ENCODE peak calls at places on chromosomes 5 and 9, in four cellular contexts. One of them, this sample, is unnamed.

GRCh38 chr9:97864396-97864795 is 11.4 kb downstream of the FOXE1 start:
- DNase-seq in sigmoid colon: no peak
- DNase-seq in cardiac muscle cell: no peak
- DNase-seq in dorsolateral prefrontal cortex: no peak
- DNase-seq in this sample: no peak

GRCh38 chr9:137613738-137614523 is 4.9 kb upstream of the EHMT1 start:
- DNase-seq in dorsolateral prefrontal cortex: no peak
- DNase-seq in sigmoid colon: no peak
- DNase-seq in cardiac muscle cell: no peak
- DNase-seq in this sample: no peak

GRCh38 chr5:55363861-55364260 is 56.1 kb downstream of the MTREX start:
- DNase-seq in sigmoid colon: no peak
- DNase-seq in cardiac muscle cell: peak
- DNase-seq in dorsolateral prefrontal cortex: no peak
- DNase-seq in this sample: no peak

GRCh38 chr9:134403682-134404301 is 77.5 kb downstream of the RXRA start:
- DNase-seq in cardiac muscle cell: peak
- DNase-seq in sigmoid colon: peak
- DNase-seq in dorsolateral prefrontal cortex: peak
- DNase-seq in this sample: peak

GRCh38 chr5:152634596-152634995 is 229.5 kb upstream of the NMUR2 start:
- DNase-seq in dorsolateral prefrontal cortex: no peak
- DNase-seq in cardiac muscle cell: no peak
- DNase-seq in sigmoid colon: no peak
- DNase-seq in this sample: no peak

GRCh38 chr5:178460598-178461425 is 129.4 kb downstream of the COL23A1 start:
- DNase-seq in cardiac muscle cell: peak
- DNase-seq in sigmoid colon: no peak
- DNase-seq in dorsolateral prefrontal cortex: peak
- DNase-seq in this sample: peak

GRCh38 chr9:110125207-110125751 is 82.7 kb downstream of the C9orf152 start:
- DNase-seq in sigmoid colon: peak
- DNase-seq in cardiac muscle cell: peak
- DNase-seq in dorsolateral prefrontal cortex: peak
- DNase-seq in this sample: peak

GRCh38 chr9:91740713-91741112 is 209.3 kb downstream of the ROR2 start:
- DNase-seq in cardiac muscle cell: peak
- DNase-seq in dorsolateral prefrontal cortex: no peak
- DNase-seq in sigmoid colon: peak
- DNase-seq in this sample: no peak

GRCh38 chr5:130316971-130317421 is 412.7 kb downstream of the CHSY3 start:
- DNase-seq in sigmoid colon: no peak
- DNase-seq in dorsolateral prefrontal cortex: no peak
- DNase-seq in cardiac muscle cell: no peak
- DNase-seq in this sample: no peak

GRCh38 chr9:17906204-17906840 is 327.5 kb downstream of the SH3GL2 start:
- DNase-seq in cardiac muscle cell: peak
- DNase-seq in sigmoid colon: peak
- DNase-seq in dorsolateral prefrontal cortex: peak
- DNase-seq in this sample: no peak

GRCh38 chr9:70484232-70485130 is 70.0 kb upstream of the KLF9 start:
- DNase-seq in cardiac muscle cell: peak
- DNase-seq in sigmoid colon: peak
- DNase-seq in dorsolateral prefrontal cortex: no peak
- DNase-seq in this sample: no peak

GRCh38 chr5:173557123-173557903 is 59.1 kb downstream of the BOD1 start:
- DNase-seq in dorsolateral prefrontal cortex: peak
- DNase-seq in cardiac muscle cell: no peak
- DNase-seq in sigmoid colon: peak
- DNase-seq in this sample: no peak

GRCh38 chr9:138119202-138120027 is 241.8 kb downstream of the CACNA1B start:
- DNase-seq in sigmoid colon: no peak
- DNase-seq in cardiac muscle cell: no peak
- DNase-seq in dorsolateral prefrontal cortex: no peak
- DNase-seq in this sample: no peak

GRCh38 chr5:170076211-170076610 is 29.5 kb upstream of the FOXI1 start:
- DNase-seq in cardiac muscle cell: no peak
- DNase-seq in dorsolateral prefrontal cortex: no peak
- DNase-seq in sigmoid colon: no peak
- DNase-seq in this sample: no peak

GRCh38 chr9:4316409-4316808 is 16.5 kb upstream of the GLIS3 start:
- DNase-seq in sigmoid colon: no peak
- DNase-seq in dorsolateral prefrontal cortex: no peak
- DNase-seq in cardiac muscle cell: no peak
- DNase-seq in this sample: no peak

GRCh38 chr5:135239461-135240282 is 159.4 kb downstream of the MACROH2A1 start:
- DNase-seq in sigmoid colon: peak
- DNase-seq in cardiac muscle cell: no peak
- DNase-seq in dorsolateral prefrontal cortex: no peak
- DNase-seq in this sample: peak

GRCh38 chr5:88799976-88800375 is 83.0 kb downstream of the MEF2C start:
- DNase-seq in dorsolateral prefrontal cortex: no peak
- DNase-seq in cardiac muscle cell: no peak
- DNase-seq in sigmoid colon: no peak
- DNase-seq in this sample: no peak

GRCh38 chr9:104784098-104784497 is 20.2 kb downstream of the NIPSNAP3B start:
- DNase-seq in cardiac muscle cell: no peak
- DNase-seq in dorsolateral prefrontal cortex: no peak
- DNase-seq in sigmoid colon: no peak
- DNase-seq in this sample: no peak

GRCh38 chr5:170306381-170306790 is 8.8 kb upstream of the LCP2 start:
- DNase-seq in sigmoid colon: peak
- DNase-seq in dorsolateral prefrontal cortex: no peak
- DNase-seq in cardiac muscle cell: peak
- DNase-seq in this sample: no peak

GRCh38 chr5:175246242-175246891 is 197.6 kb downstream of the DRD1 start:
- DNase-seq in sigmoid colon: no peak
- DNase-seq in cardiac muscle cell: peak
- DNase-seq in dorsolateral prefrontal cortex: peak
- DNase-seq in this sample: no peak

GRCh38 chr9:132757031-132757430 is 86.8 kb downstream of the GTF3C4 start:
- DNase-seq in dorsolateral prefrontal cortex: no peak
- DNase-seq in sigmoid colon: peak
- DNase-seq in cardiac muscle cell: no peak
- DNase-seq in this sample: no peak

GRCh38 chr5:167065784-167066183 is 1225.7 kb upstream of the WWC1 start:
- DNase-seq in dorsolateral prefrontal cortex: no peak
- DNase-seq in sigmoid colon: no peak
- DNase-seq in cardiac muscle cell: no peak
- DNase-seq in this sample: no peak

GRCh38 chr5:167058481-167058880 is 1233.0 kb upstream of the WWC1 start:
- DNase-seq in sigmoid colon: no peak
- DNase-seq in dorsolateral prefrontal cortex: no peak
- DNase-seq in cardiac muscle cell: no peak
- DNase-seq in this sample: no peak

GRCh38 chr5:167061695-167062094 is 1229.8 kb upstream of the WWC1 start:
- DNase-seq in sigmoid colon: no peak
- DNase-seq in cardiac muscle cell: no peak
- DNase-seq in dorsolateral prefrontal cortex: no peak
- DNase-seq in this sample: no peak

GRCh38 chr5:167064199-167064811 is 1227.1 kb upstream of the WWC1 start:
- DNase-seq in cardiac muscle cell: no peak
- DNase-seq in dorsolateral prefrontal cortex: peak
- DNase-seq in sigmoid colon: no peak
- DNase-seq in this sample: no peak

DNA sequence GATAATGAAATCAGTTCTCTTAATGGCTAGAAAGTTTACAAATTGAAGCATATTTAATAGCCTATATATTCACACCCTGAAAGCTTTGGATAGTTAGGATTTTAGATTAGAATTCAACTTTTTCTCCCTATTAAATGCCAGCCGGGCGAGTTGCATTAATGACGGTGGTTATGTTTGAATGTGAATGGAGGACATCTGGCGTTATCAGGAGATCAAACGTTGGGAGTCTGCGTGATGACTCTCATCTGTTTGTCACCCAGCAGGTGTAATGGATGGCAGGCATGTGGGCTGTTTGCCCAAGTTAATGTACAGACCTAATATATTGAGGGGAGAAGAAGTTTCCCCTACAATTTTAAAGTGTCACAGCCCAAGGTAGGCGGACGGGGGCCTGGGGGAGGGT is 1227.7 kb upstream of the WWC1 start:
- DNase-seq in dorsolateral prefrontal cortex: no peak
- DNase-seq in sigmoid colon: no peak
- DNase-seq in cardiac muscle cell: no peak
- DNase-seq in this sample: no peak
- H3K27ac ChIP-seq in dorsolateral prefrontal cortex: no peak
- H3K27ac ChIP-seq in sigmoid colon: no peak
- H3K27ac ChIP-seq in cardiac muscle cell: no peak
- H3K27ac ChIP-seq in this sample: no peak

DNA sequence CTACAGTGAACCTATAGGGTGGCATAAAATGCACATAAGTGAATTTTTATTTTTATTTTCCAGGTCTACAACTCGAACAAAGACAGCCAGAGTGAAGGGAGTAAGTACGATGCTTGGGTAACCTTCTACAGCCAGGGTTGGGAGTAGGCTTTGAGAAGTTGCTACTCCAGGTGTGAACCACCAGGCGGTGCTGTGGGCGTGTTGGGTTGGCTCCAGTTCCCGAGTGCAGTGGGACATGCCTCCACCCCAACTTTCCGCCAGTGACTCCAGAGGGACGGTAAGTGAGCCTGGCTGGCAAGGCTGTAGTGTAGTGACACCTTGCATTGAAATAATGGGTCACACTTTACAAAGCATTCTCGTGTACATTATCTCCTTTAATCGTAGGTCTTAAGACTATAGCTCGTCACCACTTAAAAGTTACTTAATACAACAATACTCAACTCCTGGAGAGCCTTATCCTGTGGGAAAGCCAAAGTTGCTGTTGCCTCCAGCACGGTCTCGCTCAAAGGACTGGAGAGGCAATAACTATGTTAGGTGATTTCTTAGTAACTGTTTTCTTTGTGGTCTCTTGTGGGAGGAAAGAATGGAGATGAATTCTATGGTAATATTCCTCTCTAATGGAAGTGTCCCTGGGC is 244.0 kb downstream of the ARHGAP26 start:
- DNase-seq in cardiac muscle cell: peak
- DNase-seq in sigmoid colon: no peak
- DNase-seq in dorsolateral prefrontal cortex: no peak
- DNase-seq in this sample: no peak
- TF ChIP-seq CTCF in cardiac muscle cell: peak
- TF ChIP-seq CTCF in sigmoid colon: no peak
- TF ChIP-seq CTCF in dorsolateral prefrontal cortex: no peak
- TF ChIP-seq CTCF in this sample: no peak

GRCh38 chr5:141517902-141518610 is 29.2 kb downstream of the PCDHGC5 start:
- DNase-seq in sigmoid colon: no peak
- DNase-seq in dorsolateral prefrontal cortex: no peak
- DNase-seq in cardiac muscle cell: peak
- DNase-seq in this sample: no peak

GRCh38 chr5:141517321-141517720 is 28.4 kb downstream of the PCDHGC5 start:
- DNase-seq in cardiac muscle cell: no peak
- DNase-seq in dorsolateral prefrontal cortex: no peak
- DNase-seq in sigmoid colon: no peak
- DNase-seq in this sample: no peak

GRCh38 chr5:141515946-141516647 is 27.2 kb downstream of the PCDHGC5 start:
- DNase-seq in sigmoid colon: no peak
- DNase-seq in dorsolateral prefrontal cortex: no peak
- DNase-seq in cardiac muscle cell: no peak
- DNase-seq in this sample: peak

GRCh38 chr5:141515141-141515540 is 26.3 kb downstream of the PCDHGC5 start:
- DNase-seq in dorsolateral prefrontal cortex: no peak
- DNase-seq in cardiac muscle cell: no peak
- DNase-seq in sigmoid colon: no peak
- DNase-seq in this sample: no peak

GRCh38 chr5:141516648-141517025 is 27.8 kb downstream of the PCDHGC5 start:
- DNase-seq in sigmoid colon: no peak
- DNase-seq in cardiac muscle cell: no peak
- DNase-seq in dorsolateral prefrontal cortex: no peak
- DNase-seq in this sample: no peak
- H3K27ac ChIP-seq in sigmoid colon: peak
- H3K27ac ChIP-seq in cardiac muscle cell: no peak
- H3K27ac ChIP-seq in dorsolateral prefrontal cortex: peak
- H3K27ac ChIP-seq in this sample: peak

GRCh38 chr5:32465076-32465475 is 20.5 kb upstream of the ZFR start:
- DNase-seq in dorsolateral prefrontal cortex: no peak
- DNase-seq in cardiac muscle cell: no peak
- DNase-seq in sigmoid colon: no peak
- DNase-seq in this sample: no peak
- TF ChIP-seq CTCF in dorsolateral prefrontal cortex: no peak
- TF ChIP-seq CTCF in cardiac muscle cell: no peak
- TF ChIP-seq CTCF in sigmoid colon: no peak
- TF ChIP-seq CTCF in this sample: no peak

DNA sequence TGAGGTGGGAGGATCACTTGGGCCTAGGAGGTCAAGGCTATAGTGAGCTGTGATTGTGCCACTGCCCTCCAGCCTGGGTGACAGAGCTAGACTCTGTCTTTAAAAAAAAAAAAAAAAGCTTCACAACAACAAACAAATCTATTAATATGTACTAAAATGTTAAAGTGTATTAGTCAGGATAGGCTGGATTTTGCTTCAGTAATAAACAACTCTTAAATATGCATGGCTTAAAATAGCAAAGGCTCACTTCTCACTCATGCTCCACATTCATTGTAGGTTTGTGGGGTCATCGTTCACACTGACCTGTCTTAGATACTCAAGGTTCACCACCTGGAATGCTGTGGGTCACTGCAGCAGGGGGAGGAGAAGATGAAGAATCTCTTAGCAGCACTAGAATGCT is 33.8 kb upstream of the COL15A1 start:
- DNase-seq in dorsolateral prefrontal cortex: no peak
- DNase-seq in sigmoid colon: no peak
- DNase-seq in cardiac muscle cell: no peak
- DNase-seq in this sample: no peak
- H3K27ac ChIP-seq in dorsolateral prefrontal cortex: no peak
- H3K27ac ChIP-seq in sigmoid colon: no peak
- H3K27ac ChIP-seq in cardiac muscle cell: no peak
- H3K27ac ChIP-seq in this sample: no peak

GRCh38 chr5:52837591-52838001 is 49.9 kb downstream of the ITGA1 start:
- DNase-seq in cardiac muscle cell: peak
- DNase-seq in dorsolateral prefrontal cortex: no peak
- DNase-seq in sigmoid colon: no peak
- DNase-seq in this sample: no peak

GRCh38 chr5:52838306-52839015 is 50.7 kb downstream of the ITGA1 start:
- DNase-seq in dorsolateral prefrontal cortex: no peak
- DNase-seq in sigmoid colon: no peak
- DNase-seq in cardiac muscle cell: no peak
- DNase-seq in this sample: no peak

GRCh38 chr5:52834320-52834719 is 46.6 kb downstream of the ITGA1 start:
- DNase-seq in cardiac muscle cell: no peak
- DNase-seq in sigmoid colon: no peak
- DNase-seq in dorsolateral prefrontal cortex: no peak
- DNase-seq in this sample: no peak

GRCh38 chr5:52839285-52839684 is 51.6 kb downstream of the ITGA1 start:
- DNase-seq in sigmoid colon: no peak
- DNase-seq in dorsolateral prefrontal cortex: no peak
- DNase-seq in cardiac muscle cell: no peak
- DNase-seq in this sample: no peak

DNA sequence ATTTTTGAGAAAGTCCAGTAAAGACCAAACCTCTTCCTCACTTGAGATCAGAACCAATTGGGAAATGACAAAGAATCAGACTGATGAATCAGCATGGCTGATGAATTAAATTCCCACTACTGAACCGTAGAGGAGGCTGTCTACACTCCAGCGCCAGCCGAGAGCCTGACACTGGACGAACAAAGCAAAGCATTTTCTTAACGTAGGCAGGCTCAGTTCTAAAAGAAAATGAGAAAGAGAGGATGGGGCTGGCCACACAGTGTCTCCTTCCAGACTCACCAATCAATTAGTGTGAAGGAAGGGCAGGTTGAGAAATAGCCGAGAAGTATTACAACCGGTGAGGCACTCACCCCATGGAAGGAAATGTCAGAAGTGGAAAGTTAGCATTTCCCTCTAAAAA is 49.4 kb downstream of the ITGA1 start:
- DNase-seq in dorsolateral prefrontal cortex: no peak
- DNase-seq in cardiac muscle cell: peak
- DNase-seq in sigmoid colon: no peak
- DNase-seq in this sample: no peak
- TF ChIP-seq CTCF in dorsolateral prefrontal cortex: no peak
- TF ChIP-seq CTCF in cardiac muscle cell: peak
- TF ChIP-seq CTCF in sigmoid colon: no peak
- TF ChIP-seq CTCF in this sample: no peak

This sample was measured in coronary artery.